ENCODE peak calls at places on chromosomes 6 and 20, in six cellular contexts. L, F, H, B, J and K are unnamed samples.

GRCh38 chr6:30200551-30201281 is 12.5 kb downstream of the TRIM26 start:
- DNase-seq in L (no peak), F (no peak), H (no peak), B (no peak), J (no peak), K (no peak)

GRCh38 chr6:144582939-144583613 is 297.9 kb downstream of the UTRN start:
- DNase-seq in L (peak; percentile 39), F (peak; percentile 33), H (peak; percentile 30), B (peak; percentile 65), J (no peak), K (no peak)

GRCh38 chr20:25065625-25066338 is 7.8 kb upstream of the ACSS1 start:
- DNase-seq in L (peak; percentile 48), F (peak; percentile 59), H (peak; percentile 52), B (peak; percentile 67), J (peak; percentile 85), K (peak; percentile 33)

GRCh38 chr6:78947962-78948361 is 80.6 kb downstream of the IRAK1BP1 start:
- DNase-seq in L (peak; percentile 65), F (no peak), H (peak; percentile 72), B (no peak), J (no peak), K (no peak)

GRCh38 chr6:54074591-54075195 is 36.5 kb upstream of the MLIP start:
- DNase-seq in L (peak; percentile 20), F (no peak), H (no peak), B (no peak), J (no peak), K (peak; percentile 52)

GRCh38 chr6:57324538-57324937 is 7.1 kb downstream of the PRIM2 start:
- DNase-seq in L (no peak), F (no peak), H (peak; percentile 32), B (no peak), J (no peak), K (no peak)

GRCh38 chr6:25122001-25122400 is 157.2 kb upstream of the CARMIL1 start:
- DNase-seq in L (peak; percentile 37), F (no peak), H (peak; percentile 6), B (no peak), J (no peak), K (peak; percentile 54)

GRCh38 chr6:122818866-122819265 is 29.8 kb downstream of the SMPDL3A start:
- DNase-seq in L (peak; percentile 9), F (no peak), H (no peak), B (no peak), J (no peak), K (no peak)

GRCh38 chr20:64137598-64138031 is 26.6 kb upstream of the MYT1 start:
- DNase-seq in L (no peak), F (no peak), H (no peak), B (peak; percentile 59), J (peak; percentile 65), K (peak; percentile 2)

GRCh38 chr20:13857304-13857703 is 72.5 kb downstream of the NDUFAF5 start:
- DNase-seq in L (no peak), F (no peak), H (no peak), B (peak; percentile 68), J (peak; percentile 84), K (no peak)

GRCh38 chr20:40513010-40513409 is 176.0 kb downstream of the MAFB start:
- DNase-seq in L (peak; percentile 37), F (no peak), H (no peak), B (no peak), J (no peak), K (no peak)

GRCh38 chr6:127299522-127300240 is 33.0 kb downstream of the RNF146 start:
- DNase-seq in L (no peak), F (no peak), H (peak; percentile 28), B (no peak), J (no peak), K (no peak)

GRCh38 chr6:159077123-159077522 is 32.3 kb upstream of the TAGAP start:
- DNase-seq in L (peak; percentile 2), F (no peak), H (no peak), B (no peak), J (no peak), K (peak; percentile 22)

GRCh38 chr20:41078329-41078728 is 49.7 kb downstream of the TOP1 start:
- DNase-seq in L (peak; percentile 62), F (no peak), H (peak; percentile 53), B (no peak), J (no peak), K (peak; percentile 59)

GRCh38 chr6:1896897-1897296 is 287.2 kb downstream of the FOXC1 start:
- DNase-seq in L (no peak), F (no peak), H (no peak), B (no peak), J (no peak), K (no peak)

GRCh38 chr6:3227363-3228045 is at the start of gene TUBB2B:
- DNase-seq in L (peak; percentile 63), F (no peak), H (peak; percentile 37), B (no peak), J (peak; percentile 84), K (peak; percentile 79)

GRCh38 chr6:44920952-44921491 is 407.1 kb upstream of the RUNX2 start:
- DNase-seq in L (peak; percentile 37), F (no peak), H (no peak), B (no peak), J (no peak), K (no peak)

GRCh38 chr6:129776542-129776941 is 66.6 kb upstream of the ARHGAP18 start:
- DNase-seq in L (no peak), F (no peak), H (no peak), B (no peak), J (no peak), K (no peak)

GRCh38 chr6:129778793-129779192 is 68.8 kb upstream of the ARHGAP18 start:
- DNase-seq in L (no peak), F (no peak), H (no peak), B (no peak), J (no peak), K (no peak)

GRCh38 chr6:129773304-129773703 is 63.3 kb upstream of the ARHGAP18 start:
- DNase-seq in L (no peak), F (no peak), H (no peak), B (no peak), J (no peak), K (no peak)

DNA sequence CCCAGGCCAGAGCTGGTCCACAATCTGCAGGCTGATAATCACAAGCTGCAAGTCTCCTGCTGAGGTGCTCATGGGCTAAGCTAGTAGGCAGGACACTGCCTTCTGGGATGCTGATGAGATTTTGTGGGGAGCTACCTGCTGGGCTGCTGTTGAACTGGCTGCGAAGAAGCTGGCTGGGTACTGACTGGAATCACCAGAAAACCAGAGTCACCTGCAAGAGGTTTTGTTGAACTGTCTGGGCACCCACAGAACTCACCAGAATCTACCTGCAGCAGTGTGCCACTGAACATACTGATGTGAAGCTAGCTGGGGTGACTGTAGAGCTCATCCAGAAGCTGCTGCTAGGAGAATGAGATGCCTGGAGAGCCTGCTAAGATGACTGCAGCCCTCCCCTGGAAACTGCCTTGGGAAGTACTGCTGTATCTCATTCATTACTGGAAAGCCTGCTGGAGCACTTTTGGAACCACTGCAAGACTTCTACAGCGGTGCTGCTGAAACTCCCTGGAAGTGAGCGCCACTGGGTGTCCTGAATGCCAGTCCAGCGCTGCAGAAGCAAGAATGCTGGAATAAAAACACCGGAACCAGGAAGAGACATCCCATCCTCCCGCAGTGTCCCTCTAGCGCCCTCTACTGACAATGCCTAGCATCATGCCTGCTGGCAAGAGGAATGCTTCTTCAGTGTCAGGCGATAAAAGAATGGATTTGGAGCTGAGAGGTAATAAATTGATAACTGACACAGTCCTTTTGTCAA is 64.9 kb upstream of the ARHGAP18 start:
- DNase-seq in L (peak; percentile 73), F (peak; percentile 35), H (peak; percentile 82), B (peak; percentile 70), J (peak; percentile 78), K (peak; percentile 84)
- H3K4me3 ChIP-seq in L (peak overlapping the region; percentile 29), F (no peak overlapping the region), H (peak overlapping the region; percentile 10), B (no peak overlapping the region), J (no peak overlapping the region), K (peak overlapping the region; percentile 35)

GRCh38 chr6:301929-302705 is 9.8 kb downstream of the DUSP22 start:
- DNase-seq in L (no peak), F (no peak), H (no peak), B (no peak), J (no peak), K (no peak)
- H3K4me1 ChIP-seq in L (no peaks in the 10 kb centered on the region), F (peaks cover 14% of the 10 kb centered on the region), H (no peaks in the 10 kb centered on the region), B (peaks cover 25% of the 10 kb centered on the region), J (no peaks in the 10 kb centered on the region), K (no peaks in the 10 kb centered on the region)

GRCh38 chr6:19834858-19835257 is 2.3 kb upstream of the ID4 start:
- DNase-seq in L (peak; percentile 23), F (no peak), H (no peak), B (no peak), J (no peak), K (no peak)

GRCh38 chr6:19838442-19839236 is 1.5 kb downstream of the ID4 start:
- DNase-seq in L (peak; percentile 46), F (no peak), H (peak; percentile 11), B (peak; percentile 90), J (peak; percentile 81), K (peak; percentile 38)

GRCh38 chr6:19837511-19838441 is 606 bp downstream of the ID4 start:
- DNase-seq in L (peak; percentile 64), F (no peak), H (peak; percentile 38), B (peak; percentile 80), J (peak; percentile 83), K (peak; percentile 5)

GRCh38 chr6:19835605-19836004 is 1.6 kb upstream of the ID4 start:
- DNase-seq in L (no peak), F (no peak), H (no peak), B (no peak), J (no peak), K (no peak)

DNA sequence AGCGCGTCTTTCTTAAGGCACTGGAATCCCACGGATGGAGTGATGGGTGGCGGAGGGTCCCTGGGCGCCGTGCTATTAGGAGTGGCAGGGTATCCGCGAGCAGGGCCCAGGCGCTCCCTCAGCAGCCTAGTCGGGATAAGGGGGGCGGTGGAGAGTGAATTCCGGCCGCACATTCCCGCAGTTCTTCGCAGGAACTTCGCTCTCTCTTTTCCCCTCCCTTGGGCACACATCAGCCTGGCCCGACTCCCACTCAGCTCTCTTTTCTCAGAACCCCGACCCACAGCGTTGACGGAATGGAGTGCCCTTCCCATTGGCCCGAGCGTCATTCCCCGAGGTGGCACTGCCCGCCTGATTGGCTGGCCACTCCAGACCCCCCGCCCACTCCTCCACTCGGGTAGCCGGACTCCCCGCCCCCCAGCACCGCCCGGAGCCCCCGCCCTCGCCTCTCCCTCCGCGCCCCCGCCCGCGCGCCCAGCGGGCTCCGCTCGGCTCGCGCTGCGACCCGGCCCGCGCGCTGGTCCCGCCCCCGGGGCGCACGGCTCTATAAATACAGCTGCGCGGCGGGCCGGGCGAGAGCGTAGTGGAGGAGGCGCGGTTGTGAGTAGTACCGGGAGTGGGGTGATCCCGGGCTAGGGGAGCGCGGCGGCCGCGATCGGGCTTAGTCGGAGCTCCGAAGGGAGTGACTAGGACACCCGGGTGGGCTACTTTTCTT is at the start of gene ID4:
- DNase-seq in L (peak; percentile 97), F (no peak), H (peak; percentile 96), B (peak; percentile 97), J (peak; percentile 99), K (peak; percentile 61)
- H3K4me3 ChIP-seq in L (peak within 1 kb of the TSS; percentile 58), F (no peak within 1 kb of the TSS), H (peak within 1 kb of the TSS; percentile 78), B (peak within 1 kb of the TSS; percentile 59), J (peak within 1 kb of the TSS; percentile 95), K (peak within 1 kb of the TSS; percentile 57)

GRCh38 chr6:94639564-94639963 is 937.8 kb upstream of the MANEA start:
- DNase-seq in L (no peak), F (no peak), H (no peak), B (no peak), J (no peak), K (no peak)

DNA sequence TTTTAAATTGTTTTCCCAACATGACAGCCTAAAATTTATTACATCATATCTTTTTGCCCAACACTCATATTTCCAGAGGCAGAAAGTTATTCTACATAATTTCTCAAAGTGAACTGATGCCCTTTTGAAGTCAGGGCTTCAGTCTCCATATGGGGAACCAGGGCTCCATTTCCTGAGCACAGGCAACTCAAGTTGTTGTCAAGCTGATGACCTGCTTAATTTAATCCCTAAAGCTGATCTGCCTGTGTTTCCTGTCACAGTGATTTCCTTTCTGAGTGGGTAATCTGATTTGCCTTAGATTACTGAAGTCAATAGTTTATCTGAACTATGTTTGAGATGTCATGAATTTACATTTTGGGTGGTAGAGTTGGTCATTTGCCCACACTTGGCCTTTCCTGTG is 932.1 kb upstream of the MANEA start:
- DNase-seq in L (no peak), F (no peak), H (no peak), B (no peak), J (no peak), K (no peak)
- H3K4me1 ChIP-seq in L (no peaks in the 10 kb centered on the region), F (no peaks in the 10 kb centered on the region), H (no peaks in the 10 kb centered on the region), B (no peaks in the 10 kb centered on the region), J (no peaks in the 10 kb centered on the region), K (no peaks in the 10 kb centered on the region)